ENCODE peak calls at places on chromosome 20, in seven cellular contexts. One of them, this sample, is unnamed.

GRCh38 chr20:32509639-32510066 is 75.5 kb downstream of the NOL4L start:
- DNase-seq in GM10248: no peak
- DNase-seq in NCI-H1048: no peak
- DNase-seq in naive thymus-derived CD8-positive, alpha-beta T cell: peak
- DNase-seq in stimulated activated CD4-positive, alpha-beta T cell treated with anti-CD3 and anti-CD28 coated beads, Interleukin-2, amount 100 ng/mL, for 48 hours: no peak
- DNase-seq in psoas muscle: no peak
- DNase-seq in NCI-H1694 treated with DMSO at 0.1 percent for 48 hours: no peak
- DNase-seq in this sample: no peak

GRCh38 chr20:47224300-47224791 is 132.2 kb downstream of the ZMYND8 start:
- DNase-seq in GM10248: no peak
- DNase-seq in NCI-H1048: no peak
- DNase-seq in naive thymus-derived CD8-positive, alpha-beta T cell: no peak
- DNase-seq in stimulated activated CD4-positive, alpha-beta T cell treated with anti-CD3 and anti-CD28 coated beads, Interleukin-2, amount 100 ng/mL, for 48 hours: no peak
- DNase-seq in psoas muscle: no peak
- DNase-seq in NCI-H1694 treated with DMSO at 0.1 percent for 48 hours: no peak
- DNase-seq in this sample: no peak

GRCh38 chr20:15077733-15078132 is 740.3 kb upstream of the FLRT3 start:
- DNase-seq in GM10248: no peak
- DNase-seq in NCI-H1048: no peak
- DNase-seq in naive thymus-derived CD8-positive, alpha-beta T cell: no peak
- DNase-seq in stimulated activated CD4-positive, alpha-beta T cell treated with anti-CD3 and anti-CD28 coated beads, Interleukin-2, amount 100 ng/mL, for 48 hours: no peak
- DNase-seq in psoas muscle: no peak
- DNase-seq in NCI-H1694 treated with DMSO at 0.1 percent for 48 hours: no peak
- DNase-seq in this sample: no peak

GRCh38 chr20:31945790-31946189 is 6.1 kb downstream of the PDRG1 start:
- DNase-seq in GM10248: no peak
- DNase-seq in NCI-H1048: no peak
- DNase-seq in naive thymus-derived CD8-positive, alpha-beta T cell: no peak
- DNase-seq in stimulated activated CD4-positive, alpha-beta T cell treated with anti-CD3 and anti-CD28 coated beads, Interleukin-2, amount 100 ng/mL, for 48 hours: no peak
- DNase-seq in psoas muscle: peak
- DNase-seq in NCI-H1694 treated with DMSO at 0.1 percent for 48 hours: peak
- DNase-seq in this sample: no peak

GRCh38 chr20:44131704-44132103 is 55.3 kb downstream of the JPH2 start:
- DNase-seq in GM10248: no peak
- DNase-seq in NCI-H1048: no peak
- DNase-seq in naive thymus-derived CD8-positive, alpha-beta T cell: no peak
- DNase-seq in stimulated activated CD4-positive, alpha-beta T cell treated with anti-CD3 and anti-CD28 coated beads, Interleukin-2, amount 100 ng/mL, for 48 hours: no peak
- DNase-seq in psoas muscle: no peak
- DNase-seq in NCI-H1694 treated with DMSO at 0.1 percent for 48 hours: no peak
- DNase-seq in this sample: no peak

GRCh38 chr20:62120990-62121775 is 1.1 kb upstream of the LSM14B start:
- DNase-seq in GM10248: no peak
- DNase-seq in NCI-H1048: no peak
- DNase-seq in naive thymus-derived CD8-positive, alpha-beta T cell: peak
- DNase-seq in stimulated activated CD4-positive, alpha-beta T cell treated with anti-CD3 and anti-CD28 coated beads, Interleukin-2, amount 100 ng/mL, for 48 hours: no peak
- DNase-seq in psoas muscle: no peak
- DNase-seq in NCI-H1694 treated with DMSO at 0.1 percent for 48 hours: no peak
- DNase-seq in this sample: no peak

GRCh38 chr20:39165099-39165498 is 203.0 kb downstream of the DHX35 start:
- DNase-seq in GM10248: no peak
- DNase-seq in NCI-H1048: no peak
- DNase-seq in naive thymus-derived CD8-positive, alpha-beta T cell: no peak
- DNase-seq in stimulated activated CD4-positive, alpha-beta T cell treated with anti-CD3 and anti-CD28 coated beads, Interleukin-2, amount 100 ng/mL, for 48 hours: no peak
- DNase-seq in psoas muscle: peak
- DNase-seq in NCI-H1694 treated with DMSO at 0.1 percent for 48 hours: no peak
- DNase-seq in this sample: no peak

GRCh38 chr20:29873946-29874345 is 1383.5 kb upstream of the DEFB115 start:
- DNase-seq in GM10248: peak
- DNase-seq in NCI-H1048: no peak
- DNase-seq in naive thymus-derived CD8-positive, alpha-beta T cell: no peak
- DNase-seq in stimulated activated CD4-positive, alpha-beta T cell treated with anti-CD3 and anti-CD28 coated beads, Interleukin-2, amount 100 ng/mL, for 48 hours: peak
- DNase-seq in psoas muscle: peak
- DNase-seq in NCI-H1694 treated with DMSO at 0.1 percent for 48 hours: peak
- DNase-seq in this sample: no peak

GRCh38 chr20:9867196-9867980 is 28.5 kb upstream of the PAK5 start:
- DNase-seq in GM10248: no peak
- DNase-seq in NCI-H1048: no peak
- DNase-seq in naive thymus-derived CD8-positive, alpha-beta T cell: no peak
- DNase-seq in stimulated activated CD4-positive, alpha-beta T cell treated with anti-CD3 and anti-CD28 coated beads, Interleukin-2, amount 100 ng/mL, for 48 hours: no peak
- DNase-seq in psoas muscle: no peak
- DNase-seq in NCI-H1694 treated with DMSO at 0.1 percent for 48 hours: no peak
- DNase-seq in this sample: no peak

GRCh38 chr20:46400828-46401477 is 5.5 kb downstream of the ELMO2 start:
- DNase-seq in GM10248: no peak
- DNase-seq in NCI-H1048: no peak
- DNase-seq in naive thymus-derived CD8-positive, alpha-beta T cell: peak
- DNase-seq in stimulated activated CD4-positive, alpha-beta T cell treated with anti-CD3 and anti-CD28 coated beads, Interleukin-2, amount 100 ng/mL, for 48 hours: no peak
- DNase-seq in psoas muscle: no peak
- DNase-seq in NCI-H1694 treated with DMSO at 0.1 percent for 48 hours: no peak
- DNase-seq in this sample: no peak

GRCh38 chr20:32115196-32115767 is 5.8 kb downstream of the TM9SF4 start:
- DNase-seq in GM10248: no peak
- DNase-seq in NCI-H1048: no peak
- DNase-seq in naive thymus-derived CD8-positive, alpha-beta T cell: no peak
- DNase-seq in stimulated activated CD4-positive, alpha-beta T cell treated with anti-CD3 and anti-CD28 coated beads, Interleukin-2, amount 100 ng/mL, for 48 hours: no peak
- DNase-seq in psoas muscle: no peak
- DNase-seq in NCI-H1694 treated with DMSO at 0.1 percent for 48 hours: no peak
- DNase-seq in this sample: no peak

GRCh38 chr20:31840906-31841816 is 4.2 kb downstream of the FOXS1 start:
- DNase-seq in GM10248: no peak
- DNase-seq in NCI-H1048: no peak
- DNase-seq in naive thymus-derived CD8-positive, alpha-beta T cell: no peak
- DNase-seq in stimulated activated CD4-positive, alpha-beta T cell treated with anti-CD3 and anti-CD28 coated beads, Interleukin-2, amount 100 ng/mL, for 48 hours: no peak
- DNase-seq in psoas muscle: no peak
- DNase-seq in NCI-H1694 treated with DMSO at 0.1 percent for 48 hours: no peak
- DNase-seq in this sample: no peak

GRCh38 chr20:50491926-50492634 is 18.1 kb upstream of the PTPN1 start:
- DNase-seq in GM10248: no peak
- DNase-seq in NCI-H1048: no peak
- DNase-seq in naive thymus-derived CD8-positive, alpha-beta T cell: no peak
- DNase-seq in stimulated activated CD4-positive, alpha-beta T cell treated with anti-CD3 and anti-CD28 coated beads, Interleukin-2, amount 100 ng/mL, for 48 hours: no peak
- DNase-seq in psoas muscle: peak
- DNase-seq in NCI-H1694 treated with DMSO at 0.1 percent for 48 hours: no peak
- DNase-seq in this sample: no peak

GRCh38 chr20:53643031-53643832 is 49.6 kb upstream of the ZNF217 start:
- DNase-seq in GM10248: peak
- DNase-seq in NCI-H1048: no peak
- DNase-seq in naive thymus-derived CD8-positive, alpha-beta T cell: peak
- DNase-seq in stimulated activated CD4-positive, alpha-beta T cell treated with anti-CD3 and anti-CD28 coated beads, Interleukin-2, amount 100 ng/mL, for 48 hours: peak
- DNase-seq in psoas muscle: no peak
- DNase-seq in NCI-H1694 treated with DMSO at 0.1 percent for 48 hours: no peak
- DNase-seq in this sample: peak

GRCh38 chr20:49349678-49350077 is 71.8 kb upstream of the ZNFX1 start:
- DNase-seq in GM10248: no peak
- DNase-seq in NCI-H1048: no peak
- DNase-seq in naive thymus-derived CD8-positive, alpha-beta T cell: no peak
- DNase-seq in stimulated activated CD4-positive, alpha-beta T cell treated with anti-CD3 and anti-CD28 coated beads, Interleukin-2, amount 100 ng/mL, for 48 hours: no peak
- DNase-seq in psoas muscle: peak
- DNase-seq in NCI-H1694 treated with DMSO at 0.1 percent for 48 hours: no peak
- DNase-seq in this sample: no peak

GRCh38 chr20:63979549-63980316 is at the start of gene SAMD10:
- DNase-seq in GM10248: peak
- DNase-seq in NCI-H1048: no peak
- DNase-seq in naive thymus-derived CD8-positive, alpha-beta T cell: peak
- DNase-seq in stimulated activated CD4-positive, alpha-beta T cell treated with anti-CD3 and anti-CD28 coated beads, Interleukin-2, amount 100 ng/mL, for 48 hours: peak
- DNase-seq in psoas muscle: no peak
- DNase-seq in NCI-H1694 treated with DMSO at 0.1 percent for 48 hours: peak
- DNase-seq in this sample: peak

GRCh38 chr20:6806291-6806690 is 38.8 kb downstream of the BMP2 start:
- DNase-seq in GM10248: no peak
- DNase-seq in NCI-H1048: no peak
- DNase-seq in naive thymus-derived CD8-positive, alpha-beta T cell: no peak
- DNase-seq in stimulated activated CD4-positive, alpha-beta T cell treated with anti-CD3 and anti-CD28 coated beads, Interleukin-2, amount 100 ng/mL, for 48 hours: no peak
- DNase-seq in psoas muscle: no peak
- DNase-seq in NCI-H1694 treated with DMSO at 0.1 percent for 48 hours: no peak
- DNase-seq in this sample: no peak

GRCh38 chr20:59405226-59405815 is 104.9 kb downstream of the EDN3 start:
- DNase-seq in GM10248: no peak
- DNase-seq in NCI-H1048: no peak
- DNase-seq in naive thymus-derived CD8-positive, alpha-beta T cell: no peak
- DNase-seq in stimulated activated CD4-positive, alpha-beta T cell treated with anti-CD3 and anti-CD28 coated beads, Interleukin-2, amount 100 ng/mL, for 48 hours: no peak
- DNase-seq in psoas muscle: no peak
- DNase-seq in NCI-H1694 treated with DMSO at 0.1 percent for 48 hours: no peak
- DNase-seq in this sample: no peak

GRCh38 chr20:22303523-22303922 is 280.8 kb downstream of the FOXA2 start:
- DNase-seq in GM10248: no peak
- DNase-seq in NCI-H1048: no peak
- DNase-seq in naive thymus-derived CD8-positive, alpha-beta T cell: no peak
- DNase-seq in stimulated activated CD4-positive, alpha-beta T cell treated with anti-CD3 and anti-CD28 coated beads, Interleukin-2, amount 100 ng/mL, for 48 hours: no peak
- DNase-seq in psoas muscle: no peak
- DNase-seq in NCI-H1694 treated with DMSO at 0.1 percent for 48 hours: no peak
- DNase-seq in this sample: no peak

GRCh38 chr20:25600632-25601031 is 15.3 kb upstream of the NINL start:
- DNase-seq in GM10248: no peak
- DNase-seq in NCI-H1048: no peak
- DNase-seq in naive thymus-derived CD8-positive, alpha-beta T cell: no peak
- DNase-seq in stimulated activated CD4-positive, alpha-beta T cell treated with anti-CD3 and anti-CD28 coated beads, Interleukin-2, amount 100 ng/mL, for 48 hours: no peak
- DNase-seq in psoas muscle: no peak
- DNase-seq in NCI-H1694 treated with DMSO at 0.1 percent for 48 hours: no peak
- DNase-seq in this sample: no peak

GRCh38 chr20:54320148-54320607 is 112.3 kb downstream of the PFDN4 start:
- DNase-seq in GM10248: no peak
- DNase-seq in NCI-H1048: no peak
- DNase-seq in naive thymus-derived CD8-positive, alpha-beta T cell: no peak
- DNase-seq in stimulated activated CD4-positive, alpha-beta T cell treated with anti-CD3 and anti-CD28 coated beads, Interleukin-2, amount 100 ng/mL, for 48 hours: no peak
- DNase-seq in psoas muscle: no peak
- DNase-seq in NCI-H1694 treated with DMSO at 0.1 percent for 48 hours: no peak
- DNase-seq in this sample: no peak

GRCh38 chr20:39451386-39451785 is 489.2 kb downstream of the DHX35 start:
- DNase-seq in GM10248: no peak
- DNase-seq in NCI-H1048: no peak
- DNase-seq in naive thymus-derived CD8-positive, alpha-beta T cell: no peak
- DNase-seq in stimulated activated CD4-positive, alpha-beta T cell treated with anti-CD3 and anti-CD28 coated beads, Interleukin-2, amount 100 ng/mL, for 48 hours: no peak
- DNase-seq in psoas muscle: no peak
- DNase-seq in NCI-H1694 treated with DMSO at 0.1 percent for 48 hours: no peak
- DNase-seq in this sample: no peak

GRCh38 chr20:33668087-33668790 is 1.5 kb downstream of the ACTL10 start:
- DNase-seq in GM10248: peak
- DNase-seq in NCI-H1048: no peak
- DNase-seq in naive thymus-derived CD8-positive, alpha-beta T cell: peak
- DNase-seq in stimulated activated CD4-positive, alpha-beta T cell treated with anti-CD3 and anti-CD28 coated beads, Interleukin-2, amount 100 ng/mL, for 48 hours: peak
- DNase-seq in psoas muscle: no peak
- DNase-seq in NCI-H1694 treated with DMSO at 0.1 percent for 48 hours: no peak
- DNase-seq in this sample: no peak

GRCh38 chr20:45407067-45407745 is 883 bp upstream of the DBNDD2 start:
- DNase-seq in GM10248: no peak
- DNase-seq in NCI-H1048: no peak
- DNase-seq in naive thymus-derived CD8-positive, alpha-beta T cell: no peak
- DNase-seq in stimulated activated CD4-positive, alpha-beta T cell treated with anti-CD3 and anti-CD28 coated beads, Interleukin-2, amount 100 ng/mL, for 48 hours: no peak
- DNase-seq in psoas muscle: peak
- DNase-seq in NCI-H1694 treated with DMSO at 0.1 percent for 48 hours: no peak
- DNase-seq in this sample: no peak

This sample was measured in GM12891.